ENCODE peak calls at places on chromosomes 4 and X, in four cellular contexts. B is NCI-H1694, N is NCI-H524, F is astrocyte of the spinal cord. V is an unnamed sample.

GRCh38 chr4:148211533-148211932 is 230.7 kb downstream of the NR3C2 start:
- DNase-seq in B (no peak), N (no peak), F (no peak), V (no peak)

GRCh38 chrX:34275710-34276109 is 143.6 kb upstream of the FAM47A start:
- DNase-seq in B (no peak), N (no peak), F (no peak), V (no peak)

GRCh38 chr4:20368926-20369325 is 117.2 kb downstream of the SLIT2 start:
- DNase-seq in B (no peak), N (no peak), F (peak; percentile 18), V (no peak)

GRCh38 chr4:94588900-94589693 is 137.4 kb downstream of the PDLIM5 start:
- DNase-seq in B (no peak), N (no peak), F (no peak), V (no peak)

GRCh38 chrX:68139791-68140190 is 293.5 kb downstream of the OPHN1 start:
- DNase-seq in B (no peak), N (no peak), F (no peak), V (no peak)

GRCh38 chrX:15056044-15056443 is 182.8 kb downstream of the MOSPD2 start:
- DNase-seq in B (no peak), N (no peak), F (no peak), V (no peak)

GRCh38 chrX:70262952-70263567 is 3.1 kb upstream of the P2RY4 start:
- DNase-seq in B (no peak), N (no peak), F (peak; percentile 40), V (peak; percentile 60)

GRCh38 chr4:139523076-139523475 is 32.9 kb downstream of the SETD7 start:
- DNase-seq in B (no peak), N (no peak), F (peak; percentile 35), V (no peak)

GRCh38 chr4:128322986-128323385 is 35.4 kb upstream of the PGRMC2 start:
- DNase-seq in B (no peak), N (no peak), F (peak; percentile 62), V (no peak)

GRCh38 chr4:169249214-169249973 is 21.4 kb downstream of the SH3RF1 start:
- DNase-seq in B (no peak), N (no peak), F (peak; percentile 72), V (no peak)

GRCh38 chr4:8110071-8110986 is 48.3 kb downstream of the ABLIM2 start:
- DNase-seq in B (no peak), N (no peak), F (peak; percentile 4), V (peak; percentile 77)

GRCh38 chrX:101759000-101759399 is 99.3 kb upstream of the ARMCX2 start:
- DNase-seq in B (no peak), N (no peak), F (peak; percentile 43), V (no peak)

GRCh38 chr4:168930413-168931196 is 79.5 kb downstream of the CBR4 start:
- DNase-seq in B (no peak), N (no peak), F (no peak), V (no peak)

GRCh38 chr4:90515191-90515590 is 388.0 kb downstream of the CCSER1 start:
- DNase-seq in B (no peak), N (no peak), F (no peak), V (no peak)

GRCh38 chr4:3786196-3786869 is 20.1 kb downstream of the ADRA2C start:
- DNase-seq in B (peak; percentile 47), N (no peak), F (no peak), V (no peak)

GRCh38 chrX:13115457-13115856 is 71.0 kb upstream of the FAM9C start:
- DNase-seq in B (no peak), N (no peak), F (no peak), V (no peak)

GRCh38 chrX:140507982-140508305 is 3.1 kb upstream of the SOX3 start:
- DNase-seq in B (no peak), N (no peak), F (peak; percentile 35), V (peak; percentile 76)